ENCODE peak calls at places on chromosomes 5 and 9, in four cellular contexts. T is NCI-H460, K is astrocyte of the spinal cord, X is H9. F is an unnamed sample.

GRCh38 chr5:180313677-180314076 is 21.8 kb upstream of the MAPK9 start:
- DNase-seq in K (no peak), X (no peak), T (peak; percentile 74), F (no peak)

GRCh38 chr9:89576404-89576824 is 28.4 kb upstream of the GADD45G start:
- DNase-seq in T (peak; percentile 26), X (no peak), K (peak; percentile 45), F (peak; percentile 18)

GRCh38 chr5:2317540-2317939 is 433.9 kb downstream of the IRX2 start:
- DNase-seq in X (no peak), K (no peak), T (no peak), F (no peak)

GRCh38 chr9:88220652-88221051 is 82.4 kb upstream of the SPATA31C2 start:
- DNase-seq in X (peak; percentile 45), T (no peak), K (no peak), F (no peak)

GRCh38 chr5:149831492-149831891 is 101.4 kb downstream of the PPARGC1B start:
- DNase-seq in X (no peak), T (no peak), K (peak; percentile 22), F (no peak)

GRCh38 chr5:77898385-77898784 is 122.2 kb upstream of the TBCA start:
- DNase-seq in X (no peak), K (no peak), T (no peak), F (no peak)

GRCh38 chr9:112858625-112859147 is 32.0 kb downstream of the SLC46A2 start:
- DNase-seq in T (no peak), K (no peak), X (no peak), F (no peak)

GRCh38 chr5:179311581-179311980 is 33.7 kb downstream of the ADAMTS2 start:
- DNase-seq in K (no peak), X (no peak), T (no peak), F (no peak)

GRCh38 chr5:159616967-159617366 is 286.7 kb upstream of the IL12B start:
- DNase-seq in T (no peak), X (no peak), K (peak; percentile 54), F (no peak)

GRCh38 chr5:167554564-167555254 is 736.7 kb upstream of the WWC1 start:
- DNase-seq in T (no peak), X (no peak), K (no peak), F (no peak)

GRCh38 chr9:21556581-21557427 is 74.7 kb upstream of the IFNE start:
- DNase-seq in X (no peak), T (no peak), K (peak; percentile 54), F (no peak)

GRCh38 chr9:115133649-115134048 is 15.7 kb upstream of the TNC start:
- DNase-seq in K (peak; percentile 75), X (no peak), T (no peak), F (no peak)

GRCh38 chr5:160525471-160526261 is 104.0 kb downstream of the PTTG1 start:
- DNase-seq in K (no peak), T (no peak), X (no peak), F (no peak)

GRCh38 chr5:169067641-169068316 is 233.2 kb downstream of the SLIT3 start:
- DNase-seq in K (no peak), X (no peak), T (no peak), F (no peak)

GRCh38 chr9:94895668-94896067 is 169.2 kb downstream of the AOPEP start:
- DNase-seq in T (no peak), K (no peak), X (no peak), F (no peak)

GRCh38 chr9:70261131-70261870 is 2.5 kb downstream of the SMC5 start:
- DNase-seq in T (no peak), K (no peak), X (no peak), F (no peak)

GRCh38 chr5:9284781-9285307 is 261.0 kb downstream of the SEMA5A start:
- DNase-seq in T (peak; percentile 89), X (no peak), K (peak; percentile 43), F (no peak)

GRCh38 chr5:102670224-102670836 is 84.8 kb upstream of the PAM start:
- DNase-seq in K (no peak), X (peak; percentile 54), T (peak; percentile 20), F (peak; percentile 47)

GRCh38 chr9:134602547-134603362 is 38.8 kb upstream of the COL5A1 start:
- DNase-seq in K (peak; percentile 100), X (peak; percentile 55), T (no peak), F (peak; percentile 64)